ENCODE peak calls at places on chromosomes 12 and 14, in four cellular contexts. One of them, this sample, is unnamed.

GRCh38 chr14:70658899-70659298 is 17.2 kb downstream of the TTC9 start:
- DNase-seq in hepatocyte: no peak
- DNase-seq in activated gamma-delta T cell treated with Interleukin-2 at 50 U/mL for 16 hours: peak; percentile 33
- DNase-seq in anterior cingulate cortex: no peak
- DNase-seq in this sample: no peak

GRCh38 chr14:103116645-103117044 is 6.6 kb upstream of the TNFAIP2 start:
- DNase-seq in anterior cingulate cortex: no peak
- DNase-seq in activated gamma-delta T cell treated with Interleukin-2 at 50 U/mL for 16 hours: no peak
- DNase-seq in hepatocyte: no peak
- DNase-seq in this sample: no peak

GRCh38 chr12:30457621-30458289 is 237.9 kb downstream of the IPO8 start:
- DNase-seq in activated gamma-delta T cell treated with Interleukin-2 at 50 U/mL for 16 hours: no peak
- DNase-seq in hepatocyte: peak; percentile 71
- DNase-seq in anterior cingulate cortex: no peak
- DNase-seq in this sample: no peak

GRCh38 chr12:110932048-110932447 is 11.7 kb upstream of the MYL2 start:
- DNase-seq in hepatocyte: no peak
- DNase-seq in activated gamma-delta T cell treated with Interleukin-2 at 50 U/mL for 16 hours: no peak
- DNase-seq in anterior cingulate cortex: no peak
- DNase-seq in this sample: no peak

GRCh38 chr12:122518908-122519307 is 7.8 kb downstream of the RSRC2 start:
- DNase-seq in anterior cingulate cortex: no peak
- DNase-seq in activated gamma-delta T cell treated with Interleukin-2 at 50 U/mL for 16 hours: no peak
- DNase-seq in hepatocyte: no peak
- DNase-seq in this sample: no peak

GRCh38 chr14:96108061-96108795 is 69.1 kb downstream of the C14orf132 start:
- DNase-seq in anterior cingulate cortex: no peak
- DNase-seq in activated gamma-delta T cell treated with Interleukin-2 at 50 U/mL for 16 hours: no peak
- DNase-seq in hepatocyte: no peak
- DNase-seq in this sample: no peak

GRCh38 chr12:60194682-60195081 is 598.9 kb downstream of the SLC16A7 start:
- DNase-seq in anterior cingulate cortex: no peak
- DNase-seq in hepatocyte: no peak
- DNase-seq in activated gamma-delta T cell treated with Interleukin-2 at 50 U/mL for 16 hours: no peak
- DNase-seq in this sample: no peak

GRCh38 chr12:83123039-83123438 is 436.3 kb downstream of the TMTC2 start:
- DNase-seq in anterior cingulate cortex: no peak
- DNase-seq in hepatocyte: no peak
- DNase-seq in activated gamma-delta T cell treated with Interleukin-2 at 50 U/mL for 16 hours: no peak
- DNase-seq in this sample: no peak

GRCh38 chr12:47927346-47927745 is 22.6 kb upstream of the VDR start:
- DNase-seq in hepatocyte: no peak
- DNase-seq in activated gamma-delta T cell treated with Interleukin-2 at 50 U/mL for 16 hours: no peak
- DNase-seq in anterior cingulate cortex: no peak
- DNase-seq in this sample: no peak

GRCh38 chr12:45235087-45236025 is 19.5 kb downstream of the ANO6 start:
- DNase-seq in anterior cingulate cortex: no peak
- DNase-seq in activated gamma-delta T cell treated with Interleukin-2 at 50 U/mL for 16 hours: no peak
- DNase-seq in hepatocyte: peak; percentile 19
- DNase-seq in this sample: no peak

GRCh38 chr12:11863988-11864387 is 206.8 kb upstream of the BCL2L14 start:
- DNase-seq in anterior cingulate cortex: no peak
- DNase-seq in hepatocyte: no peak
- DNase-seq in activated gamma-delta T cell treated with Interleukin-2 at 50 U/mL for 16 hours: no peak
- DNase-seq in this sample: no peak

GRCh38 chr12:117854339-117855012 is 114.3 kb downstream of the KSR2 start:
- DNase-seq in activated gamma-delta T cell treated with Interleukin-2 at 50 U/mL for 16 hours: no peak
- DNase-seq in anterior cingulate cortex: peak; percentile 2
- DNase-seq in hepatocyte: peak; percentile 81
- DNase-seq in this sample: no peak

GRCh38 chr12:122031342-122032216 is 9.9 kb downstream of the BCL7A start:
- DNase-seq in activated gamma-delta T cell treated with Interleukin-2 at 50 U/mL for 16 hours: peak; percentile 50
- DNase-seq in hepatocyte: peak; percentile 34
- DNase-seq in anterior cingulate cortex: no peak
- DNase-seq in this sample: peak; percentile 61

GRCh38 chr12:65728348-65728912 is 95.9 kb upstream of the HMGA2 start:
- DNase-seq in hepatocyte: no peak
- DNase-seq in anterior cingulate cortex: no peak
- DNase-seq in activated gamma-delta T cell treated with Interleukin-2 at 50 U/mL for 16 hours: no peak
- DNase-seq in this sample: no peak